ENCODE peak calls at places on chromosomes 13 and 19, in four cellular contexts. D, U, I and Q are unnamed samples. For H3K4me1, the result is how much of the 10 kb centered on the place peaks cover.

GRCh38 chr13:77511552-77511951 is 24.0 kb upstream of the SCEL start:
- DNase-seq in U (no peak), I (no peak), D (no peak), Q (no peak)

GRCh38 chr13:31908696-31909386 is 122.7 kb upstream of the FRY start:
- DNase-seq in D (no peak), U (no peak), I (no peak), Q (no peak)

GRCh38 chr13:21957833-21958232 is 287.0 kb downstream of the FGF9 start:
- DNase-seq in I (no peak), D (no peak), U (no peak), Q (no peak)

GRCh38 chr19:4456843-4457653 is 546 bp downstream of the UBXN6 start:
- DNase-seq in I (peak), U (no peak), D (no peak), Q (peak)

GRCh38 chr19:46073268-46073922 is 32.6 kb upstream of the IGFL4 start:
- DNase-seq in U (no peak), I (no peak), D (no peak), Q (no peak)

GRCh38 chr13:36219883-36220282 is 5.5 kb upstream of the SOHLH2 start:
- DNase-seq in U (no peak), I (no peak), D (no peak), Q (no peak)

GRCh38 chr13:47027797-47028437 is 131.1 kb upstream of the HTR2A start:
- DNase-seq in U (no peak), I (no peak), D (no peak), Q (no peak)

GRCh38 chr13:95256086-95256485 is 45.2 kb downstream of the ABCC4 start:
- DNase-seq in I (no peak), U (no peak), D (no peak), Q (no peak)

GRCh38 chr19:32387701-32388392 is 17.7 kb upstream of the DPY19L3 start:
- DNase-seq in D (no peak), I (peak), U (no peak), Q (no peak)

GRCh38 chr13:106182404-106182803 is 353.1 kb downstream of the EFNB2 start:
- DNase-seq in D (no peak), I (no peak), U (no peak), Q (no peak)

GRCh38 chr19:4583961-4584669 is 24.6 kb upstream of the SEMA6B start:
- DNase-seq in D (no peak), U (no peak), I (no peak), Q (no peak)

GRCh38 chr19:45801603-45802175 is 9.0 kb upstream of the DMWD start:
- DNase-seq in I (no peak), D (no peak), U (no peak), Q (no peak)

GRCh38 chr13:97385854-97386253 is 48.1 kb upstream of the RAP2A start:
- DNase-seq in D (no peak), I (no peak), U (no peak), Q (no peak)

GRCh38 chr13:30159446-30159839 is 147.9 kb downstream of the KATNAL1 start:
- DNase-seq in I (no peak), U (no peak), D (no peak), Q (no peak)

GRCh38 chr19:16117594-16118033 is 5.9 kb downstream of the RAB8A start:
- DNase-seq in I (no peak), D (no peak), U (no peak), Q (no peak)

GRCh38 chr19:40242480-40242879 is 16.0 kb upstream of the CCNP start:
- DNase-seq in U (no peak), I (no peak), D (no peak), Q (no peak)

GRCh38 chr19:50877338-50877737 is 4.1 kb downstream of the KLK2 start:
- DNase-seq in D (no peak), I (no peak), U (no peak), Q (no peak)

GRCh38 chr13:20550799-20551198 is 16.2 kb upstream of the IFT88 start:
- DNase-seq in I (no peak), U (no peak), D (no peak), Q (no peak)

GRCh38 chr19:40982594-40983101 is 8.4 kb upstream of the CYP2B6 start:
- DNase-seq in I (no peak), U (no peak), D (no peak), Q (no peak)

GRCh38 chr19:5676711-5677110 is 3.6 kb downstream of the MICOS13 start:
- DNase-seq in U (no peak), D (no peak), I (no peak), Q (no peak)

DNA sequence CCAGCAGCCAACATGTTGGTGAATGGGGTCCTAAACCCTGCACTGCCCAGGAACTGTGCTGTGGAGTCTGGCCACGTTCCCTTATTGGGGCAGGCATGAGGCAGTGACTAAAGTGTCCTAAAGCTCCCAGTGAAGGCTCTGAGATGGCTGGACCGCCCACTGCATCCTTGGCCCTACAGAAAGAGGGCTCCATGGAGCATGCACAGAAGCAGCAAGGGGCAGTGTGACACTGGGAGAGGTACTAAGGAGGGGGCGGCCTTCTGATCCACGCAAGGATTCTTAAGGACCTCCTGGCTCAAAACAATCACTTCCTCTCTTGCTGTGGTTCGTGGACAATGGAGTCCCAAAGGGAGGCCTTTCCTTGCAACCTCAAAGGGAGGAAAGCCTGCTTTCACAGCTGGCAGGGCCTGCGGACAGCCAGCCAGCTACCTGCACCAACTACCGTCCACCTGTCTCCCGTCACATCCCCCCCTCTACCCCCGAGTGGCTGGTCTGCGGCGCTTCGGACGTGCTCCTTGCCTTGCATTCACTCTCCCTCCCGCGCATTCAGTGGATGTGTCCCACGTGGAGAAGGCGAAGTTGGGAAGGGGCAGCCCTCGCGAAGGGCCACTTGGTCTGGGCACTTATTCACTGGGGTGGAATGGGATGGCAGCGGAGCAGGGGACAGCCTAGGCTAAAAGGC is 63.9 kb upstream of the STARD13 start:
- DNase-seq in D (no peak), U (no peak), I (peak), Q (no peak)
- H3K4me1 ChIP-seq in D (under half), U (under half), I (under half), Q (under half)

GRCh38 chr19:36142046-36142445 is 2.2 kb downstream of the CAPNS1 start:
- DNase-seq in D (no peak), I (no peak), U (no peak), Q (no peak)
- H3K4me3 ChIP-seq in D (no peak), I (no peak), U (no peak), Q (no peak)

GRCh38 chr13:40933508-40933907 is 85.6 kb downstream of the ELF1 start:
- DNase-seq in U (no peak), I (no peak), D (no peak), Q (no peak)

GRCh38 chr13:40927929-40928328 is 91.2 kb downstream of the ELF1 start:
- DNase-seq in D (no peak), I (no peak), U (no peak), Q (no peak)

GRCh38 chr13:40932252-40932651 is 86.9 kb downstream of the ELF1 start:
- DNase-seq in U (no peak), D (no peak), I (no peak), Q (no peak)

GRCh38 chr13:40928980-40929379 is 90.1 kb downstream of the ELF1 start:
- DNase-seq in U (no peak), I (no peak), D (no peak), Q (no peak)
- H3K27ac ChIP-seq in U (no peak), I (no peak), D (no peak), Q (no peak)

DNA sequence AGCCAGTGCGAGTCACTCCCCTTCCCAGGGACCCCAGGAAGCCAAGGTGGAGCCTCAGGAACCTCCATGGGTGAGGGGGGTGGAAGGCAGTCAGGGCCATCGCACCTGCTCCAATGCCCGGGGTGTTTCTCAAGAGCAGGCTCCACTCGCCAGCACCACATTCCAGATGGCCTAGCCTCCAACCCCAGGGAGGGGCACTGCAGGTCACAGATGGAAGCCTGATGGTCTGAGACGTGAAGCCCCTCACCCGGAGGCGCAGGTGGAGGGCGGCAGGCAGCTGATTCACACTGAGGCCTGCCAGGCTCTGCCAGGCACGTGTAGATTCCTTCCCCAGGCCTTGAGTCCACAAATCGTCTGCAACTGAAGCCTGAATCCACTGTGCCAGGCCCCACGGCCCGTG is 23.0 kb upstream of the ISYNA1 start:
- DNase-seq in I (no peak), D (no peak), U (no peak), Q (no peak)
- H3K4me1 ChIP-seq in I (under half), D (under half), U (half or more), Q (under half)

GRCh38 chr13:23472189-23472588 is 38.7 kb upstream of the SACS start:
- DNase-seq in U (no peak), D (no peak), I (no peak), Q (no peak)
- H3K4me3 ChIP-seq in U (no peak), D (no peak), I (no peak), Q (no peak)